ENCODE peak calls at places on chromosomes 4 and X, in eight cellular contexts. N is neural progenitor cell; T is HFF-Myc; W is bronchial epithelial cell; Z is chondrocyte; K is CD4-positive, alpha-beta T cell; D is OCI-LY7; V is B cell. C is an unnamed sample.

GRCh38 chr4:141133146-141134006 is at the start of gene RNF150:
- DNase-seq in N (peak), T (peak), W (peak), Z (peak), K (no peak), D (peak), V (peak), C (peak)

GRCh38 chr4:1612278-1613098 is 71.6 kb downstream of the FAM53A start:
- DNase-seq in N (no peak), T (no peak), W (no peak), Z (no peak), K (no peak), D (no peak), V (no peak), C (no peak)

GRCh38 chrX:8364369-8365141 is 100.1 kb upstream of the VCX3B start:
- DNase-seq in N (peak), T (no peak), W (peak), Z (no peak), K (no peak), D (peak), V (no peak), C (no peak)

GRCh38 chr4:158667651-158668198 is 4.0 kb downstream of the C4orf46 start:
- DNase-seq in N (no peak), T (peak), W (peak), Z (no peak), K (no peak), D (peak), V (peak), C (peak)

GRCh38 chrX:137565921-137566745 is at the start of gene ZIC3:
- DNase-seq in N (peak), T (no peak), W (peak), Z (no peak), K (no peak), D (no peak), V (no peak), C (no peak)

GRCh38 chr4:24664956-24665355 is 80.6 kb upstream of the DHX15 start:
- DNase-seq in N (no peak), T (no peak), W (no peak), Z (no peak), K (no peak), D (no peak), V (no peak), C (no peak)

GRCh38 chr4:24557036-24558022 is 27.0 kb downstream of the DHX15 start:
- DNase-seq in N (no peak), T (no peak), W (peak), Z (no peak), K (no peak), D (no peak), V (no peak), C (no peak)

GRCh38 chr4:87716350-87717041 is 66.4 kb downstream of the DMP1 start:
- DNase-seq in N (no peak), T (no peak), W (no peak), Z (no peak), K (no peak), D (no peak), V (no peak), C (no peak)

GRCh38 chr4:139806929-139807328 is 141.3 kb downstream of the MGST2 start:
- DNase-seq in N (no peak), T (no peak), W (no peak), Z (no peak), K (no peak), D (no peak), V (no peak), C (no peak)

GRCh38 chrX:16212436-16212835 is 45.2 kb downstream of the MAGEB17 start:
- DNase-seq in N (peak), T (no peak), W (no peak), Z (no peak), K (no peak), D (peak), V (no peak), C (peak)

GRCh38 chr4:93772858-93773257 is 55.7 kb upstream of the ATOH1 start:
- DNase-seq in N (no peak), T (no peak), W (no peak), Z (no peak), K (no peak), D (no peak), V (no peak), C (no peak)

GRCh38 chr4:133152801-133153526 is 3.9 kb downstream of the PCDH10 start:
- DNase-seq in N (peak), T (no peak), W (no peak), Z (no peak), K (no peak), D (no peak), V (no peak), C (peak)

GRCh38 chrX:64885850-64886249 is 90.4 kb downstream of the ZC4H2 start:
- DNase-seq in N (peak), T (no peak), W (peak), Z (no peak), K (no peak), D (peak), V (no peak), C (no peak)

GRCh38 chrX:150873616-150874015 is 24.9 kb downstream of the CD99L2 start:
- DNase-seq in N (no peak), T (no peak), W (peak), Z (no peak), K (no peak), D (no peak), V (no peak), C (no peak)

GRCh38 chr4:2220016-2220620 is 21.8 kb downstream of the HAUS3 start:
- DNase-seq in N (peak), T (peak), W (peak), Z (no peak), K (peak), D (peak), V (peak), C (peak)

GRCh38 chrX:76148011-76148665 is 24.7 kb upstream of the PBDC1 start:
- DNase-seq in N (no peak), T (no peak), W (peak), Z (no peak), K (no peak), D (peak), V (no peak), C (no peak)

GRCh38 chrX:130053236-130053635 is 57.1 kb downstream of the ELF4 start:
- DNase-seq in N (no peak), T (no peak), W (no peak), Z (no peak), K (no peak), D (no peak), V (no peak), C (no peak)

GRCh38 chr4:11635336-11635735 is 206.6 kb upstream of the HS3ST1 start:
- DNase-seq in N (no peak), T (no peak), W (peak), Z (no peak), K (no peak), D (no peak), V (no peak), C (no peak)

GRCh38 chrX:53085661-53086229 is 3.6 kb downstream of the TSPYL2 start:
- DNase-seq in N (no peak), T (no peak), W (no peak), Z (no peak), K (no peak), D (no peak), V (no peak), C (no peak)

GRCh38 chrX:125505207-125505606 is 185.5 kb downstream of the TEX13C start:
- DNase-seq in N (no peak), T (no peak), W (peak), Z (no peak), K (no peak), D (no peak), V (no peak), C (no peak)

GRCh38 chr4:37429906-37430305 is 185.4 kb downstream of the NWD2 start:
- DNase-seq in N (no peak), T (no peak), W (no peak), Z (no peak), K (no peak), D (no peak), V (no peak), C (no peak)

GRCh38 chr4:57023104-57023503 is 44.4 kb downstream of the POLR2B start:
- DNase-seq in N (no peak), T (no peak), W (peak), Z (no peak), K (no peak), D (no peak), V (no peak), C (no peak)

GRCh38 chrX:153517941-153518834 is 746 bp downstream of the ATP2B3 start:
- DNase-seq in N (no peak), T (no peak), W (no peak), Z (no peak), K (no peak), D (no peak), V (no peak), C (no peak)

GRCh38 chr4:150217804-150218203 is 139.6 kb downstream of the DCLK2 start:
- DNase-seq in N (no peak), T (no peak), W (no peak), Z (no peak), K (no peak), D (no peak), V (no peak), C (no peak)

GRCh38 chr4:46837639-46838038 is 71.4 kb downstream of the COX7B2 start:
- DNase-seq in N (no peak), T (no peak), W (no peak), Z (no peak), K (no peak), D (no peak), V (no peak), C (no peak)

GRCh38 chr4:186685744-186686143 is 37.9 kb downstream of the FAT1 start:
- DNase-seq in N (no peak), T (peak), W (peak), Z (no peak), K (no peak), D (no peak), V (no peak), C (no peak)

GRCh38 chr4:151567056-151567455 is 158.1 kb downstream of the FHIP1A start:
- DNase-seq in N (no peak), T (no peak), W (no peak), Z (no peak), K (no peak), D (peak), V (no peak), C (peak)

GRCh38 chr4:123017636-123018390 is 95.4 kb upstream of the NUDT6 start:
- DNase-seq in N (no peak), T (no peak), W (no peak), Z (no peak), K (no peak), D (no peak), V (no peak), C (no peak)

GRCh38 chrX:78945186-78945912 is at the start of gene P2RY10:
- DNase-seq in N (no peak), T (no peak), W (no peak), Z (no peak), K (peak), D (peak), V (peak), C (peak)

GRCh38 chrX:17580529-17581155 is 156.7 kb upstream of the SCML1 start:
- DNase-seq in N (no peak), T (peak), W (no peak), Z (no peak), K (no peak), D (no peak), V (no peak), C (no peak)

GRCh38 chrX:143429831-143430230 is 87.4 kb downstream of the SPANXN3 start:
- DNase-seq in N (no peak), T (no peak), W (no peak), Z (no peak), K (no peak), D (no peak), V (no peak), C (no peak)

GRCh38 chr4:121073672-121074386 is 1.5 kb upstream of the NDNF start:
- DNase-seq in N (no peak), T (no peak), W (no peak), Z (no peak), K (no peak), D (no peak), V (no peak), C (no peak)

GRCh38 chr4:44701037-44701436 is 22.8 kb downstream of the GUF1 start:
- DNase-seq in N (no peak), T (no peak), W (no peak), Z (no peak), K (no peak), D (no peak), V (no peak), C (no peak)

GRCh38 chr4:169485791-169486742 is 126.3 kb downstream of the NEK1 start:
- DNase-seq in N (peak), T (peak), W (peak), Z (no peak), K (no peak), D (peak), V (peak), C (peak)

GRCh38 chr4:169485084-169485483 is 127.3 kb downstream of the NEK1 start:
- DNase-seq in N (no peak), T (no peak), W (peak), Z (no peak), K (no peak), D (no peak), V (no peak), C (no peak)

DNA sequence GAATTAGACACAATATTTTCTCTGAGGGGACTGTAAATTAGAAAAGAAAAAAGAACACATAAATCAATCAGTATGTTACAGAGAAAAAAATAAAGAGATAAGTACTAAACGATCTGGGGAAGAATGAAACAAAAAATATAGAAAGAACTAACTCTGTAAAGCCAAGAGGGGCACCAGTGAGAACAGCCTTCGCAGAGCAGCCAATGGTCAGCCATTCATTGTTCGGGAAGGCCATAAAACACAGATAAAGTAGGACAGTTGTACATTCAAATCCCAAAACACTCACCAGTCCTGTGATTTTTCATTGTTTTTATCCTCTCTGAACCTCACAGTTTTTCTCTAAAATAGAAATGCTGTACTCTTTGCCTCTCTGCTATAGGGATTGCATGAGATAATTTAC is 127.9 kb downstream of the NEK1 start:
- DNase-seq in N (no peak), T (no peak), W (no peak), Z (no peak), K (no peak), D (no peak), V (no peak), C (no peak)
- TF ChIP-seq CTCF in N (peak), T (no peak), W (no peak), Z (peak), K (no peak), D (no peak), V (no peak), C (no peak)

GRCh38 chrX:15146515-15146914 is 123.4 kb downstream of the ASB9 start:
- DNase-seq in N (peak), T (no peak), W (no peak), Z (no peak), K (no peak), D (peak), V (no peak), C (no peak)
- TF ChIP-seq CTCF in N (peak), T (peak), W (peak), Z (peak), K (peak), D (peak), V (peak), C (no peak)

GRCh38 chr4:114782842-114783595 is 184.4 kb downstream of the UGT8 start:
- DNase-seq in N (peak), T (no peak), W (no peak), Z (no peak), K (no peak), D (no peak), V (no peak), C (no peak)

GRCh38 chr4:114785570-114785969 is 187.0 kb downstream of the UGT8 start:
- DNase-seq in N (no peak), T (no peak), W (no peak), Z (no peak), K (no peak), D (no peak), V (no peak), C (no peak)

GRCh38 chr4:114780205-114780604 is 181.6 kb downstream of the UGT8 start:
- DNase-seq in N (peak), T (no peak), W (peak), Z (no peak), K (no peak), D (peak), V (no peak), C (no peak)
- TF ChIP-seq CTCF in N (peak), T (no peak), W (peak), Z (peak), K (no peak), D (peak), V (no peak), C (peak)

GRCh38 chr4:173014836-173015235 is 153.8 kb upstream of the GALNT7 start:
- DNase-seq in N (no peak), T (no peak), W (no peak), Z (no peak), K (no peak), D (no peak), V (no peak), C (no peak)

GRCh38 chr4:173013232-173013932 is 155.2 kb upstream of the GALNT7 start:
- DNase-seq in N (peak), T (no peak), W (peak), Z (no peak), K (peak), D (peak), V (peak), C (peak)

GRCh38 chr4:173012608-173013007 is 156.0 kb upstream of the GALNT7 start:
- DNase-seq in N (no peak), T (no peak), W (no peak), Z (no peak), K (no peak), D (no peak), V (no peak), C (no peak)

GRCh38 chr4:173017802-173018201 is 150.8 kb upstream of the GALNT7 start:
- DNase-seq in N (no peak), T (no peak), W (no peak), Z (no peak), K (no peak), D (no peak), V (no peak), C (no peak)

DNA sequence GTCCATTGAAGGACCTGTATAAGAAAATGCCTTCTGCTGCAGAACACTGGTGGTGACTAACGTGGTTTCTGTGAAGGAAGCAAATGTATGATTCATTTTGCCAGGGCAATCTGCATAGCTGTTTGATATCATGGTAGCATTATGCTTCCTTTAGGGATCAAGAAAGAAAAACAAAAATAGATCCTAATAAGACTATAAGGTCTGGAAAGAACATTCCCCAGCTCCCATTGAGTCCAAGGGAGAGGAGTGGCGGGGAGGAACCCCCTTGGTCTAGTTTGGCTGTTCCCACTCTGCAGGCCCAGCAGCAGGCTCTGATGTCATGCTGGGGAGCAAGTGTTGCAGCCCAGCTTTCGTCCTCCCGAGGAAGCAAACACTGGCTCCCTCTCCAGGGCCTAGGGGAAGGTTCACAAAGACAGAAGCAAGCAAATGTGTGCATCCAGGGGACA is 154.5 kb upstream of the GALNT7 start:
- DNase-seq in N (peak), T (no peak), W (peak), Z (no peak), K (no peak), D (peak), V (no peak), C (no peak)
- TF ChIP-seq CTCF in N (peak), T (no peak), W (no peak), Z (no peak), K (no peak), D (no peak), V (no peak), C (no peak)

GRCh38 chr4:8860096-8860891 is 11.3 kb downstream of the HMX1 start:
- DNase-seq in N (peak), T (no peak), W (no peak), Z (no peak), K (no peak), D (no peak), V (no peak), C (no peak)

GRCh38 chr4:8862334-8862733 is 9.3 kb downstream of the HMX1 start:
- DNase-seq in N (no peak), T (no peak), W (no peak), Z (no peak), K (no peak), D (no peak), V (no peak), C (no peak)

GRCh38 chr4:8862800-8863758 is 8.6 kb downstream of the HMX1 start:
- DNase-seq in N (peak), T (no peak), W (no peak), Z (no peak), K (no peak), D (no peak), V (no peak), C (no peak)

GRCh38 chr4:8860892-8861575 is 10.6 kb downstream of the HMX1 start:
- DNase-seq in N (peak), T (no peak), W (no peak), Z (no peak), K (no peak), D (no peak), V (no peak), C (peak)

GRCh38 chr4:8861576-8862279 is 9.9 kb downstream of the HMX1 start:
- DNase-seq in N (peak), T (no peak), W (no peak), Z (no peak), K (no peak), D (no peak), V (no peak), C (no peak)
- TF ChIP-seq CTCF in N (no peak), T (no peak), W (no peak), Z (no peak), K (no peak), D (no peak), V (no peak), C (no peak)